ENCODE peak calls at places on chromosomes 5 and 9, in five cellular contexts. O is GM12878, H is colonic mucosa, Q is fibroblast of lung, Z is mesendoderm. E is an unnamed sample.

GRCh38 chr9:114370251-114370984 is 17.4 kb downstream of the AKNA start:
- DNase-seq in O (no peak), H (no peak), Z (peak), Q (no peak), E (peak)

GRCh38 chr9:78539904-78540303 is 243.0 kb downstream of the PSAT1 start:
- DNase-seq in Q (peak), H (no peak), Z (no peak), O (no peak), E (no peak)

GRCh38 chr5:17620627-17621026 is 10.4 kb downstream of the TAF11L12 start:
- DNase-seq in O (no peak), Z (peak), H (no peak), Q (no peak), E (no peak)

GRCh38 chr5:151005975-151006576 is 14.3 kb upstream of the GPX3 start:
- DNase-seq in Q (peak), Z (no peak), H (peak), O (no peak), E (no peak)

GRCh38 chr9:135963338-135963737 is 2.2 kb upstream of the UBAC1 start:
- DNase-seq in O (no peak), Z (no peak), H (no peak), Q (no peak), E (no peak)

GRCh38 chr5:61675015-61675692 is 343.1 kb downstream of the ZSWIM6 start:
- DNase-seq in O (no peak), Z (peak), H (peak), Q (no peak), E (peak)

GRCh38 chr5:96339862-96340261 is 93.2 kb downstream of the PCSK1 start:
- DNase-seq in H (no peak), Z (no peak), O (no peak), Q (no peak), E (no peak)

GRCh38 chr5:113099822-113100221 is 123.2 kb downstream of the DCP2 start:
- DNase-seq in O (no peak), H (no peak), Z (no peak), Q (no peak), E (no peak)

GRCh38 chr9:133558191-133559126 is 24.0 kb downstream of the ADAMTSL2 start:
- DNase-seq in H (no peak), Z (peak), O (peak), Q (peak), E (peak)

GRCh38 chr5:464843-465590 is 22.0 kb downstream of the EXOC3 start:
- DNase-seq in H (no peak), O (no peak), Z (no peak), Q (no peak), E (no peak)

GRCh38 chr5:147981074-147981473 is 74.7 kb upstream of the C5orf46 start:
- DNase-seq in Q (no peak), H (no peak), Z (no peak), O (no peak), E (no peak)

DNA sequence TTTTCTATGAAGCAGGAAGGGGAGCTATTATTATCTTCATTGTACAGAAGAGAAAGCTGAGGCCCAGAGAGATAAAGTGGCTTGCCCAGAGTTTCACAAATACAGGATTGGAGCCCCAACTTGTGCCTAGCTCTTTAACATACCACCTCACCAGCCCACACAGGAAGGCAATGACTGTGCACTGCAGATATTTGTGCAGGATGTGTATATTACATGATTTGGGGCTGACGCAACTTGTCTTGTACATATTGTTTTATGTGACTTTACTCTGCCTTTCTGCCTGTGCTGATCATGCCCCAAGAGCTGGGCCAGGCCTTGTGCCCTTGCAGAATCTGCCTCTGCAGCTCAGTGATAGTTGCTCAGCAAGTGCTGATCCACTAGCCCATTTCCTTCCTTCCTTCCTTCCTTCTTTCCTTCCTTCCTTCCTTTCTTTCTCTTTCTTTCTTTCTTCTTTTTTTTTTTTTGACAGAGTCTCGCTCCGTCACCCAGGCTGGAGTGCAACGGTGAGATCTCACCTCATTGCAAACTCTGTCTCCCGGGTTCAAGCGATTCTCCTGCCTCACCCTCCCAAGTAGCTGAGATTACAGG is 106.6 kb upstream of the TBCA start:
- DNase-seq in H (no peak), Z (no peak), Q (peak), O (no peak), E (no peak)
- H3K9ac ChIP-seq in H (no peak), Z (no peak), Q (no peak), O (no peak), E (no peak)

DNA sequence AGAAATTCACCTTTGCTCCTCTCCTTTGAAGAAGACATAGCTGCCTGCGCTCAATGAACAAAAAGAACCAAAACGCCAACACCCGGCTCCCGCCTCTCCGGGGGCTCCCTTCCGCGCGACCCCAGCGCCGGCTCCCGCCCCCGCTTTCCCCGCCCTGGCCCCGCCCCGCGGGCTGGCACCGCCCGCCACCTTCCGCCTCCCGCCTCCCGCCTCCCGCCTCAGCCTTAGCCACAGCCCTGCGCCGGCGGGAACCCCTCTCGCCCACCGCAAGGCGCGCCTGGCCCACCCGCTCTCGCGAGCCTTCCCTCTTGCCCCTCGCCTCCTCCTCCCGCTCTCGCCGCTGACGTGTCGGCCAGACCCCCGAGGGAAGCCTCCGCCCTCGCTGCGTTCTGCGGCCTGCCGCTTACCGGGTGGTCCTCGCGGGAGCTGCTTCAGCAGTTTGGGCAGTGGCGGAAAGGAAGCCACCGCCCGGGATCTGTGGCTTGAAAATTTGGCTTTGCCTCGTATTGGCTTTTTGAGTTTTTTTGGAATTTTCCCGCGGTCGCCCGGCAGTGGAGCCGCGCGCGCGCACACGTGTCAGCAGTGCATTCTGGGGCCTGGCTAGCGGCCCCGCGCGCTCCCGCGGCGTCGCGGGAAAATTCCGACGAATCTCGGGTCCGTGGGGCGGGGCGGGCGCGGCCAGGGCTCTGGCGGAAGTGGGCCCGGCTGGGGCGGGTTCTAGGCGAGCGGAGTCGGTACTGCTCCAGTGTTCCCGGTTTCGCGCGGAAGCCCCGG is at the start of gene FANCC:
- DNase-seq in O (peak), Z (peak), H (peak), Q (peak), E (peak)
- H3K9ac ChIP-seq in O (peak), Z (peak), H (peak), Q (peak), E (peak)

DNA sequence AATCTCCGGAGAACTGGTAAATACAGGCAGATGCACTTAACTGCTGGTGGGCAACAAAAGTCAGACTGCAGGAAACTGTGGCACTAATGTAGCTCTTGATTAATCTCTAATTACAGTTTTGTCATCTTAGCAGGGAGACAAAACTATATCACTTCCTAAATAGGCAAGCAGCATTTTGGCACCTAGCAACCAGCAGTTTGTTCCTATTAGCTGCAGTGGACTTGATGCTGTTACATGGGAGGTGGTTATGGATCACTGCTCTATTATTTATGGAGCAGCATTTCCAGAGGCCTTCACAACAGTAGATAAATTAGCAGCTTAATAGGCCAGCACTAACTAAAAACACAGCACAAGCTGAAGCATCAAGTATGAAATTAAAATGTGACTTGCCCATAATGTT is 518.3 kb upstream of the ITGA1 start:
- DNase-seq in H (no peak), Z (no peak), Q (no peak), O (no peak), E (no peak)
- H3K9ac ChIP-seq in H (no peak), Z (no peak), Q (no peak), O (no peak), E (no peak)

GRCh38 chr9:68883224-68883623 is 130.7 kb downstream of the PRKACG start:
- DNase-seq in Q (no peak), O (no peak), Z (no peak), H (no peak), E (no peak)
- H3K9ac ChIP-seq in Q (no peak), O (no peak), Z (no peak), H (no peak), E (no peak)

E was measured in neural progenitor cell.